ENCODE peak calls at places on chromosomes 12 and 14, in ten cellular contexts. One of them, this sample, is unnamed.
A peak's percentile ranks its signal among the peaks of the same experiment; 100 is the strongest.

GRCh38 chr14:72613196-72613974 is 280.5 kb downstream of the DPF3 start:
- DNase-seq in psoas muscle: peak; percentile 76
- DNase-seq in AG20443: no peak
- DNase-seq in stimulated activated naive CD4-positive, alpha-beta T cell: no peak
- DNase-seq in iris pigment epithelial cell: peak; percentile 20
- DNase-seq in GM23248: peak; percentile 22
- DNase-seq in stimulated activated CD4-positive, alpha-beta T cell treated with anti-CD3 and anti-CD28 coated beads, Interleukin-2, amount 100 ng/mL, for 48 hours: no peak
- DNase-seq in activated T-cell treated with anti-CD3 and anti-CD28 coated beads, Interleukin-2, amount 50 U/mL, for 4 hours: no peak
- DNase-seq in RCC 7860: peak; percentile 8
- DNase-seq in osteoblast: peak; percentile 51
- DNase-seq in this sample: peak; percentile 81

GRCh38 chr12:120369476-120370342 is 745 bp upstream of the MSI1 start:
- DNase-seq in psoas muscle: no peak
- DNase-seq in AG20443: no peak
- DNase-seq in stimulated activated naive CD4-positive, alpha-beta T cell: no peak
- DNase-seq in iris pigment epithelial cell: no peak
- DNase-seq in GM23248: no peak
- DNase-seq in stimulated activated CD4-positive, alpha-beta T cell treated with anti-CD3 and anti-CD28 coated beads, Interleukin-2, amount 100 ng/mL, for 48 hours: no peak
- DNase-seq in activated T-cell treated with anti-CD3 and anti-CD28 coated beads, Interleukin-2, amount 50 U/mL, for 4 hours: no peak
- DNase-seq in RCC 7860: no peak
- DNase-seq in osteoblast: no peak
- DNase-seq in this sample: no peak

GRCh38 chr12:58171914-58172313 is 230.5 kb downstream of the ATP23 start:
- DNase-seq in psoas muscle: no peak
- DNase-seq in AG20443: no peak
- DNase-seq in stimulated activated naive CD4-positive, alpha-beta T cell: no peak
- DNase-seq in iris pigment epithelial cell: peak; percentile 72
- DNase-seq in GM23248: peak; percentile 15
- DNase-seq in stimulated activated CD4-positive, alpha-beta T cell treated with anti-CD3 and anti-CD28 coated beads, Interleukin-2, amount 100 ng/mL, for 48 hours: no peak
- DNase-seq in activated T-cell treated with anti-CD3 and anti-CD28 coated beads, Interleukin-2, amount 50 U/mL, for 4 hours: no peak
- DNase-seq in RCC 7860: no peak
- DNase-seq in osteoblast: no peak
- DNase-seq in this sample: peak; percentile 27

GRCh38 chr12:77232045-77232444 is 166.7 kb upstream of the E2F7 start:
- DNase-seq in psoas muscle: no peak
- DNase-seq in AG20443: peak; percentile 48
- DNase-seq in stimulated activated naive CD4-positive, alpha-beta T cell: no peak
- DNase-seq in iris pigment epithelial cell: peak; percentile 12
- DNase-seq in GM23248: peak; percentile 67
- DNase-seq in stimulated activated CD4-positive, alpha-beta T cell treated with anti-CD3 and anti-CD28 coated beads, Interleukin-2, amount 100 ng/mL, for 48 hours: no peak
- DNase-seq in activated T-cell treated with anti-CD3 and anti-CD28 coated beads, Interleukin-2, amount 50 U/mL, for 4 hours: no peak
- DNase-seq in RCC 7860: no peak
- DNase-seq in osteoblast: no peak
- DNase-seq in this sample: no peak

GRCh38 chr12:124115976-124116690 is 143.1 kb downstream of the ZNF664 start:
- DNase-seq in psoas muscle: no peak
- DNase-seq in AG20443: no peak
- DNase-seq in stimulated activated naive CD4-positive, alpha-beta T cell: no peak
- DNase-seq in iris pigment epithelial cell: no peak
- DNase-seq in GM23248: no peak
- DNase-seq in stimulated activated CD4-positive, alpha-beta T cell treated with anti-CD3 and anti-CD28 coated beads, Interleukin-2, amount 100 ng/mL, for 48 hours: no peak
- DNase-seq in activated T-cell treated with anti-CD3 and anti-CD28 coated beads, Interleukin-2, amount 50 U/mL, for 4 hours: no peak
- DNase-seq in RCC 7860: no peak
- DNase-seq in osteoblast: peak; percentile 81
- DNase-seq in this sample: no peak

GRCh38 chr12:6375269-6376078 is at the start of gene SCNN1A:
- DNase-seq in psoas muscle: no peak
- DNase-seq in AG20443: no peak
- DNase-seq in stimulated activated naive CD4-positive, alpha-beta T cell: no peak
- DNase-seq in iris pigment epithelial cell: no peak
- DNase-seq in GM23248: no peak
- DNase-seq in stimulated activated CD4-positive, alpha-beta T cell treated with anti-CD3 and anti-CD28 coated beads, Interleukin-2, amount 100 ng/mL, for 48 hours: no peak
- DNase-seq in activated T-cell treated with anti-CD3 and anti-CD28 coated beads, Interleukin-2, amount 50 U/mL, for 4 hours: no peak
- DNase-seq in RCC 7860: no peak
- DNase-seq in osteoblast: peak; percentile 48
- DNase-seq in this sample: peak; percentile 82

GRCh38 chr14:89899917-89900680 is 54.4 kb downstream of the EFCAB11 start:
- DNase-seq in psoas muscle: no peak
- DNase-seq in AG20443: peak; percentile 44
- DNase-seq in stimulated activated naive CD4-positive, alpha-beta T cell: no peak
- DNase-seq in iris pigment epithelial cell: peak; percentile 41
- DNase-seq in GM23248: peak; percentile 61
- DNase-seq in stimulated activated CD4-positive, alpha-beta T cell treated with anti-CD3 and anti-CD28 coated beads, Interleukin-2, amount 100 ng/mL, for 48 hours: no peak
- DNase-seq in activated T-cell treated with anti-CD3 and anti-CD28 coated beads, Interleukin-2, amount 50 U/mL, for 4 hours: no peak
- DNase-seq in RCC 7860: peak; percentile 10
- DNase-seq in osteoblast: peak; percentile 84
- DNase-seq in this sample: no peak

GRCh38 chr12:5273709-5274108 is 158.2 kb upstream of the NTF3 start:
- DNase-seq in psoas muscle: no peak
- DNase-seq in AG20443: no peak
- DNase-seq in stimulated activated naive CD4-positive, alpha-beta T cell: no peak
- DNase-seq in iris pigment epithelial cell: no peak
- DNase-seq in GM23248: no peak
- DNase-seq in stimulated activated CD4-positive, alpha-beta T cell treated with anti-CD3 and anti-CD28 coated beads, Interleukin-2, amount 100 ng/mL, for 48 hours: no peak
- DNase-seq in activated T-cell treated with anti-CD3 and anti-CD28 coated beads, Interleukin-2, amount 50 U/mL, for 4 hours: no peak
- DNase-seq in RCC 7860: no peak
- DNase-seq in osteoblast: no peak
- DNase-seq in this sample: no peak

GRCh38 chr12:101501410-101502045 is 26.4 kb downstream of the SPIC start:
- DNase-seq in psoas muscle: no peak
- DNase-seq in AG20443: no peak
- DNase-seq in stimulated activated naive CD4-positive, alpha-beta T cell: no peak
- DNase-seq in iris pigment epithelial cell: peak; percentile 76
- DNase-seq in GM23248: no peak
- DNase-seq in stimulated activated CD4-positive, alpha-beta T cell treated with anti-CD3 and anti-CD28 coated beads, Interleukin-2, amount 100 ng/mL, for 48 hours: no peak
- DNase-seq in activated T-cell treated with anti-CD3 and anti-CD28 coated beads, Interleukin-2, amount 50 U/mL, for 4 hours: no peak
- DNase-seq in RCC 7860: no peak
- DNase-seq in osteoblast: no peak
- DNase-seq in this sample: peak; percentile 15

GRCh38 chr12:116803018-116803736 is 65.1 kb downstream of the RNFT2 start:
- DNase-seq in psoas muscle: no peak
- DNase-seq in AG20443: no peak
- DNase-seq in stimulated activated naive CD4-positive, alpha-beta T cell: no peak
- DNase-seq in iris pigment epithelial cell: no peak
- DNase-seq in GM23248: no peak
- DNase-seq in stimulated activated CD4-positive, alpha-beta T cell treated with anti-CD3 and anti-CD28 coated beads, Interleukin-2, amount 100 ng/mL, for 48 hours: no peak
- DNase-seq in activated T-cell treated with anti-CD3 and anti-CD28 coated beads, Interleukin-2, amount 50 U/mL, for 4 hours: no peak
- DNase-seq in RCC 7860: no peak
- DNase-seq in osteoblast: no peak
- DNase-seq in this sample: no peak

GRCh38 chr12:94073441-94074051 is 74.8 kb upstream of the PLXNC1 start:
- DNase-seq in psoas muscle: peak; percentile 73
- DNase-seq in AG20443: no peak
- DNase-seq in stimulated activated naive CD4-positive, alpha-beta T cell: no peak
- DNase-seq in iris pigment epithelial cell: peak; percentile 61
- DNase-seq in GM23248: peak; percentile 24
- DNase-seq in stimulated activated CD4-positive, alpha-beta T cell treated with anti-CD3 and anti-CD28 coated beads, Interleukin-2, amount 100 ng/mL, for 48 hours: no peak
- DNase-seq in activated T-cell treated with anti-CD3 and anti-CD28 coated beads, Interleukin-2, amount 50 U/mL, for 4 hours: no peak
- DNase-seq in RCC 7860: no peak
- DNase-seq in osteoblast: no peak
- DNase-seq in this sample: no peak

GRCh38 chr12:94874986-94875312 is 128.5 kb downstream of the NDUFA12 start:
- DNase-seq in psoas muscle: no peak
- DNase-seq in AG20443: no peak
- DNase-seq in stimulated activated naive CD4-positive, alpha-beta T cell: no peak
- DNase-seq in iris pigment epithelial cell: peak; percentile 13
- DNase-seq in GM23248: no peak
- DNase-seq in stimulated activated CD4-positive, alpha-beta T cell treated with anti-CD3 and anti-CD28 coated beads, Interleukin-2, amount 100 ng/mL, for 48 hours: no peak
- DNase-seq in activated T-cell treated with anti-CD3 and anti-CD28 coated beads, Interleukin-2, amount 50 U/mL, for 4 hours: no peak
- DNase-seq in RCC 7860: no peak
- DNase-seq in osteoblast: peak; percentile 55
- DNase-seq in this sample: no peak

GRCh38 chr12:53613821-53614220 is 12.4 kb downstream of the ATF7 start:
- DNase-seq in psoas muscle: no peak
- DNase-seq in AG20443: peak; percentile 52
- DNase-seq in stimulated activated naive CD4-positive, alpha-beta T cell: no peak
- DNase-seq in iris pigment epithelial cell: peak; percentile 53
- DNase-seq in GM23248: peak; percentile 70
- DNase-seq in stimulated activated CD4-positive, alpha-beta T cell treated with anti-CD3 and anti-CD28 coated beads, Interleukin-2, amount 100 ng/mL, for 48 hours: no peak
- DNase-seq in activated T-cell treated with anti-CD3 and anti-CD28 coated beads, Interleukin-2, amount 50 U/mL, for 4 hours: no peak
- DNase-seq in RCC 7860: no peak
- DNase-seq in osteoblast: no peak
- DNase-seq in this sample: no peak

GRCh38 chr14:96776791-96777190 is 20.4 kb upstream of the VRK1 start:
- DNase-seq in psoas muscle: no peak
- DNase-seq in AG20443: no peak
- DNase-seq in stimulated activated naive CD4-positive, alpha-beta T cell: no peak
- DNase-seq in iris pigment epithelial cell: no peak
- DNase-seq in GM23248: no peak
- DNase-seq in stimulated activated CD4-positive, alpha-beta T cell treated with anti-CD3 and anti-CD28 coated beads, Interleukin-2, amount 100 ng/mL, for 48 hours: no peak
- DNase-seq in activated T-cell treated with anti-CD3 and anti-CD28 coated beads, Interleukin-2, amount 50 U/mL, for 4 hours: no peak
- DNase-seq in RCC 7860: no peak
- DNase-seq in osteoblast: no peak
- DNase-seq in this sample: no peak

GRCh38 chr12:115230576-115230975 is 546.6 kb upstream of the TBX3 start:
- DNase-seq in psoas muscle: no peak
- DNase-seq in AG20443: no peak
- DNase-seq in stimulated activated naive CD4-positive, alpha-beta T cell: no peak
- DNase-seq in iris pigment epithelial cell: no peak
- DNase-seq in GM23248: no peak
- DNase-seq in stimulated activated CD4-positive, alpha-beta T cell treated with anti-CD3 and anti-CD28 coated beads, Interleukin-2, amount 100 ng/mL, for 48 hours: no peak
- DNase-seq in activated T-cell treated with anti-CD3 and anti-CD28 coated beads, Interleukin-2, amount 50 U/mL, for 4 hours: no peak
- DNase-seq in RCC 7860: no peak
- DNase-seq in osteoblast: no peak
- DNase-seq in this sample: no peak

GRCh38 chr12:132904718-132905328 is 17.4 kb upstream of the CHFR start:
- DNase-seq in psoas muscle: peak; percentile 79
- DNase-seq in AG20443: peak; percentile 76
- DNase-seq in stimulated activated naive CD4-positive, alpha-beta T cell: peak; percentile 85
- DNase-seq in iris pigment epithelial cell: peak; percentile 61
- DNase-seq in GM23248: peak; percentile 72
- DNase-seq in stimulated activated CD4-positive, alpha-beta T cell treated with anti-CD3 and anti-CD28 coated beads, Interleukin-2, amount 100 ng/mL, for 48 hours: peak; percentile 86
- DNase-seq in activated T-cell treated with anti-CD3 and anti-CD28 coated beads, Interleukin-2, amount 50 U/mL, for 4 hours: peak; percentile 94
- DNase-seq in RCC 7860: no peak
- DNase-seq in osteoblast: peak; percentile 88
- DNase-seq in this sample: peak; percentile 84

GRCh38 chr14:98177551-98177950 is 1094.4 kb downstream of the BCL11B start:
- DNase-seq in psoas muscle: no peak
- DNase-seq in AG20443: no peak
- DNase-seq in stimulated activated naive CD4-positive, alpha-beta T cell: peak; percentile 26
- DNase-seq in iris pigment epithelial cell: no peak
- DNase-seq in GM23248: no peak
- DNase-seq in stimulated activated CD4-positive, alpha-beta T cell treated with anti-CD3 and anti-CD28 coated beads, Interleukin-2, amount 100 ng/mL, for 48 hours: no peak
- DNase-seq in activated T-cell treated with anti-CD3 and anti-CD28 coated beads, Interleukin-2, amount 50 U/mL, for 4 hours: peak; percentile 65
- DNase-seq in RCC 7860: no peak
- DNase-seq in osteoblast: peak; percentile 4
- DNase-seq in this sample: no peak